ENCODE peak calls at places on chromosomes 11 and 22, in ten cellular contexts. One of them, this sample, is unnamed.
A peak's percentile ranks its signal among the peaks of the same experiment; 100 is the strongest.

GRCh38 chr11:83140691-83141455 is 16.1 kb upstream of the PCF11 start:
- DNase-seq in stimulated activated CD4-positive, alpha-beta T cell treated with anti-CD3 and anti-CD28 coated beads, Interleukin-12 subunit alpha, Interleukin-12 subunit beta, amount 100 ng/mL, for 48 hours: no peak
- DNase-seq in dorsolateral prefrontal cortex: no peak
- DNase-seq in NCI-H510A: no peak
- DNase-seq in SK-MEL-5: no peak
- DNase-seq in fibroblast of pulmonary artery: no peak
- DNase-seq in stromal cell of bone marrow: no peak
- DNase-seq in colonic mucosa: no peak
- DNase-seq in EH: no peak
- DNase-seq in mucosa of gallbladder: no peak
- DNase-seq in this sample: no peak

GRCh38 chr22:48952256-48953102 is 875.2 kb downstream of the BRD1 start:
- DNase-seq in stimulated activated CD4-positive, alpha-beta T cell treated with anti-CD3 and anti-CD28 coated beads, Interleukin-12 subunit alpha, Interleukin-12 subunit beta, amount 100 ng/mL, for 48 hours: no peak
- DNase-seq in dorsolateral prefrontal cortex: peak; percentile 3
- DNase-seq in NCI-H510A: no peak
- DNase-seq in SK-MEL-5: no peak
- DNase-seq in fibroblast of pulmonary artery: no peak
- DNase-seq in stromal cell of bone marrow: no peak
- DNase-seq in colonic mucosa: peak; percentile 2
- DNase-seq in EH: no peak
- DNase-seq in mucosa of gallbladder: peak; percentile 7
- DNase-seq in this sample: no peak

GRCh38 chr11:71214553-71215371 is 37.6 kb downstream of the SHANK2 start:
- DNase-seq in stimulated activated CD4-positive, alpha-beta T cell treated with anti-CD3 and anti-CD28 coated beads, Interleukin-12 subunit alpha, Interleukin-12 subunit beta, amount 100 ng/mL, for 48 hours: no peak
- DNase-seq in dorsolateral prefrontal cortex: no peak
- DNase-seq in NCI-H510A: no peak
- DNase-seq in SK-MEL-5: no peak
- DNase-seq in fibroblast of pulmonary artery: no peak
- DNase-seq in stromal cell of bone marrow: no peak
- DNase-seq in colonic mucosa: no peak
- DNase-seq in EH: no peak
- DNase-seq in mucosa of gallbladder: no peak
- DNase-seq in this sample: no peak

GRCh38 chr11:57668467-57668890 is 565 bp downstream of the ZDHHC5 start:
- DNase-seq in stimulated activated CD4-positive, alpha-beta T cell treated with anti-CD3 and anti-CD28 coated beads, Interleukin-12 subunit alpha, Interleukin-12 subunit beta, amount 100 ng/mL, for 48 hours: no peak
- DNase-seq in dorsolateral prefrontal cortex: no peak
- DNase-seq in NCI-H510A: no peak
- DNase-seq in SK-MEL-5: peak; percentile 4
- DNase-seq in fibroblast of pulmonary artery: no peak
- DNase-seq in stromal cell of bone marrow: no peak
- DNase-seq in colonic mucosa: no peak
- DNase-seq in EH: peak; percentile 22
- DNase-seq in mucosa of gallbladder: no peak
- DNase-seq in this sample: no peak

GRCh38 chr11:13834463-13834862 is 128.1 kb upstream of the SPON1 start:
- DNase-seq in stimulated activated CD4-positive, alpha-beta T cell treated with anti-CD3 and anti-CD28 coated beads, Interleukin-12 subunit alpha, Interleukin-12 subunit beta, amount 100 ng/mL, for 48 hours: no peak
- DNase-seq in dorsolateral prefrontal cortex: no peak
- DNase-seq in NCI-H510A: no peak
- DNase-seq in SK-MEL-5: peak; percentile 40
- DNase-seq in fibroblast of pulmonary artery: no peak
- DNase-seq in stromal cell of bone marrow: no peak
- DNase-seq in colonic mucosa: no peak
- DNase-seq in EH: no peak
- DNase-seq in mucosa of gallbladder: no peak
- DNase-seq in this sample: no peak

GRCh38 chr11:71301046-71301857 is 48.9 kb upstream of the SHANK2 start:
- DNase-seq in stimulated activated CD4-positive, alpha-beta T cell treated with anti-CD3 and anti-CD28 coated beads, Interleukin-12 subunit alpha, Interleukin-12 subunit beta, amount 100 ng/mL, for 48 hours: no peak
- DNase-seq in dorsolateral prefrontal cortex: no peak
- DNase-seq in NCI-H510A: no peak
- DNase-seq in SK-MEL-5: no peak
- DNase-seq in fibroblast of pulmonary artery: no peak
- DNase-seq in stromal cell of bone marrow: no peak
- DNase-seq in colonic mucosa: peak; percentile 10
- DNase-seq in EH: no peak
- DNase-seq in mucosa of gallbladder: peak; percentile 5
- DNase-seq in this sample: no peak

GRCh38 chr22:45159652-45160462 is 3.9 kb upstream of the NUP50 start:
- DNase-seq in stimulated activated CD4-positive, alpha-beta T cell treated with anti-CD3 and anti-CD28 coated beads, Interleukin-12 subunit alpha, Interleukin-12 subunit beta, amount 100 ng/mL, for 48 hours: no peak
- DNase-seq in dorsolateral prefrontal cortex: no peak
- DNase-seq in NCI-H510A: no peak
- DNase-seq in SK-MEL-5: peak; percentile 61
- DNase-seq in fibroblast of pulmonary artery: peak; percentile 58
- DNase-seq in stromal cell of bone marrow: no peak
- DNase-seq in colonic mucosa: peak; percentile 49
- DNase-seq in EH: peak; percentile 24
- DNase-seq in mucosa of gallbladder: peak; percentile 14
- DNase-seq in this sample: no peak

GRCh38 chr11:115674176-115674575 is 170.0 kb upstream of the CADM1 start:
- DNase-seq in stimulated activated CD4-positive, alpha-beta T cell treated with anti-CD3 and anti-CD28 coated beads, Interleukin-12 subunit alpha, Interleukin-12 subunit beta, amount 100 ng/mL, for 48 hours: no peak
- DNase-seq in dorsolateral prefrontal cortex: peak; percentile 24
- DNase-seq in NCI-H510A: no peak
- DNase-seq in SK-MEL-5: no peak
- DNase-seq in fibroblast of pulmonary artery: no peak
- DNase-seq in stromal cell of bone marrow: no peak
- DNase-seq in colonic mucosa: no peak
- DNase-seq in EH: peak; percentile 49
- DNase-seq in mucosa of gallbladder: no peak
- DNase-seq in this sample: peak; percentile 44

GRCh38 chr11:61173456-61173855 is 12.2 kb upstream of the VPS37C start:
- DNase-seq in stimulated activated CD4-positive, alpha-beta T cell treated with anti-CD3 and anti-CD28 coated beads, Interleukin-12 subunit alpha, Interleukin-12 subunit beta, amount 100 ng/mL, for 48 hours: no peak
- DNase-seq in dorsolateral prefrontal cortex: no peak
- DNase-seq in NCI-H510A: no peak
- DNase-seq in SK-MEL-5: peak; percentile 61
- DNase-seq in fibroblast of pulmonary artery: peak; percentile 31
- DNase-seq in stromal cell of bone marrow: no peak
- DNase-seq in colonic mucosa: no peak
- DNase-seq in EH: peak; percentile 57
- DNase-seq in mucosa of gallbladder: no peak
- DNase-seq in this sample: no peak

GRCh38 chr11:59172345-59173079 is 580 bp downstream of the DTX4 start:
- DNase-seq in stimulated activated CD4-positive, alpha-beta T cell treated with anti-CD3 and anti-CD28 coated beads, Interleukin-12 subunit alpha, Interleukin-12 subunit beta, amount 100 ng/mL, for 48 hours: no peak
- DNase-seq in dorsolateral prefrontal cortex: no peak
- DNase-seq in NCI-H510A: no peak
- DNase-seq in SK-MEL-5: no peak
- DNase-seq in fibroblast of pulmonary artery: no peak
- DNase-seq in stromal cell of bone marrow: no peak
- DNase-seq in colonic mucosa: peak; percentile 69
- DNase-seq in EH: no peak
- DNase-seq in mucosa of gallbladder: peak; percentile 32
- DNase-seq in this sample: no peak

GRCh38 chr11:36026315-36026968 is 82.6 kb downstream of the LDLRAD3 start:
- DNase-seq in stimulated activated CD4-positive, alpha-beta T cell treated with anti-CD3 and anti-CD28 coated beads, Interleukin-12 subunit alpha, Interleukin-12 subunit beta, amount 100 ng/mL, for 48 hours: no peak
- DNase-seq in dorsolateral prefrontal cortex: no peak
- DNase-seq in NCI-H510A: no peak
- DNase-seq in SK-MEL-5: no peak
- DNase-seq in fibroblast of pulmonary artery: no peak
- DNase-seq in stromal cell of bone marrow: no peak
- DNase-seq in colonic mucosa: no peak
- DNase-seq in EH: no peak
- DNase-seq in mucosa of gallbladder: no peak
- DNase-seq in this sample: no peak

GRCh38 chr11:29293825-29294224 is 723.0 kb downstream of the KCNA4 start:
- DNase-seq in stimulated activated CD4-positive, alpha-beta T cell treated with anti-CD3 and anti-CD28 coated beads, Interleukin-12 subunit alpha, Interleukin-12 subunit beta, amount 100 ng/mL, for 48 hours: no peak
- DNase-seq in dorsolateral prefrontal cortex: no peak
- DNase-seq in NCI-H510A: no peak
- DNase-seq in SK-MEL-5: peak; percentile 94
- DNase-seq in fibroblast of pulmonary artery: peak; percentile 77
- DNase-seq in stromal cell of bone marrow: peak; percentile 26
- DNase-seq in colonic mucosa: no peak
- DNase-seq in EH: peak; percentile 82
- DNase-seq in mucosa of gallbladder: no peak
- DNase-seq in this sample: no peak

GRCh38 chr11:1077417-1078119 is 2.9 kb downstream of the MUC2 start:
- DNase-seq in stimulated activated CD4-positive, alpha-beta T cell treated with anti-CD3 and anti-CD28 coated beads, Interleukin-12 subunit alpha, Interleukin-12 subunit beta, amount 100 ng/mL, for 48 hours: no peak
- DNase-seq in dorsolateral prefrontal cortex: no peak
- DNase-seq in NCI-H510A: no peak
- DNase-seq in SK-MEL-5: no peak
- DNase-seq in fibroblast of pulmonary artery: no peak
- DNase-seq in stromal cell of bone marrow: no peak
- DNase-seq in colonic mucosa: no peak
- DNase-seq in EH: no peak
- DNase-seq in mucosa of gallbladder: no peak
- DNase-seq in this sample: no peak

GRCh38 chr22:39349506-39349966 is 255 bp upstream of the SYNGR1 start:
- DNase-seq in stimulated activated CD4-positive, alpha-beta T cell treated with anti-CD3 and anti-CD28 coated beads, Interleukin-12 subunit alpha, Interleukin-12 subunit beta, amount 100 ng/mL, for 48 hours: no peak
- DNase-seq in dorsolateral prefrontal cortex: peak; percentile 22
- DNase-seq in NCI-H510A: peak; percentile 7
- DNase-seq in SK-MEL-5: peak; percentile 47
- DNase-seq in fibroblast of pulmonary artery: no peak
- DNase-seq in stromal cell of bone marrow: no peak
- DNase-seq in colonic mucosa: no peak
- DNase-seq in EH: peak; percentile 26
- DNase-seq in mucosa of gallbladder: no peak
- DNase-seq in this sample: no peak

GRCh38 chr11:117752721-117753237 is 44.2 kb downstream of the DSCAML1 start:
- DNase-seq in stimulated activated CD4-positive, alpha-beta T cell treated with anti-CD3 and anti-CD28 coated beads, Interleukin-12 subunit alpha, Interleukin-12 subunit beta, amount 100 ng/mL, for 48 hours: no peak
- DNase-seq in dorsolateral prefrontal cortex: no peak
- DNase-seq in NCI-H510A: no peak
- DNase-seq in SK-MEL-5: no peak
- DNase-seq in fibroblast of pulmonary artery: no peak
- DNase-seq in stromal cell of bone marrow: no peak
- DNase-seq in colonic mucosa: no peak
- DNase-seq in EH: no peak
- DNase-seq in mucosa of gallbladder: no peak
- DNase-seq in this sample: no peak

GRCh38 chr22:50308597-50308935 is 1.1 kb upstream of the PLXNB2 start:
- DNase-seq in stimulated activated CD4-positive, alpha-beta T cell treated with anti-CD3 and anti-CD28 coated beads, Interleukin-12 subunit alpha, Interleukin-12 subunit beta, amount 100 ng/mL, for 48 hours: no peak
- DNase-seq in dorsolateral prefrontal cortex: peak; percentile 56
- DNase-seq in NCI-H510A: no peak
- DNase-seq in SK-MEL-5: peak; percentile 16
- DNase-seq in fibroblast of pulmonary artery: peak; percentile 88
- DNase-seq in stromal cell of bone marrow: no peak
- DNase-seq in colonic mucosa: peak; percentile 72
- DNase-seq in EH: peak; percentile 92
- DNase-seq in mucosa of gallbladder: peak; percentile 64
- DNase-seq in this sample: peak; percentile 57